ENCODE peak calls at places on chromosomes 3 and 15, in four cellular contexts. M, S, D and B are unnamed samples.

GRCh38 chr3:13883681-13884080 is 3.8 kb upstream of the WNT7A start:
- DNase-seq in M (no peak), S (no peak), D (no peak), B (no peak)

GRCh38 chr3:31485206-31485605 is 47.5 kb upstream of the STT3B start:
- DNase-seq in M (no peak), S (no peak), D (no peak), B (no peak)

GRCh38 chr15:92001307-92001706 is 147.8 kb downstream of the SLCO3A1 start:
- DNase-seq in M (no peak), S (peak; percentile 82), D (no peak), B (no peak)

GRCh38 chr15:73723146-73723545 is 30.0 kb downstream of the INSYN1 start:
- DNase-seq in M (no peak), S (no peak), D (no peak), B (no peak)

GRCh38 chr3:20056727-20057611 is 16.7 kb downstream of the KAT2B start:
- DNase-seq in M (peak; percentile 52), S (no peak), D (peak; percentile 4), B (peak; percentile 65)

GRCh38 chr3:185276415-185276814 is 22.6 kb upstream of the EHHADH start:
- DNase-seq in M (no peak), S (no peak), D (no peak), B (no peak)

GRCh38 chr3:44887101-44887500 is 12.7 kb downstream of the TGM4 start:
- DNase-seq in M (no peak), S (no peak), D (no peak), B (no peak)

GRCh38 chr3:172268896-172269295 is 179.4 kb downstream of the GHSR start:
- DNase-seq in M (no peak), S (no peak), D (no peak), B (no peak)

GRCh38 chr3:160720123-160720746 is 35.8 kb upstream of the PPM1L start:
- DNase-seq in M (no peak), S (no peak), D (no peak), B (peak; percentile 32)

GRCh38 chr15:52183562-52184173 is 7.5 kb downstream of the GNB5 start:
- DNase-seq in M (peak; percentile 41), S (no peak), D (no peak), B (peak; percentile 51)

GRCh38 chr15:52652984-52653383 is 26.2 kb downstream of the ATOSA start:
- DNase-seq in M (no peak), S (no peak), D (no peak), B (no peak)

GRCh38 chr3:146382386-146382785 is 87.0 kb downstream of the PLSCR2 start:
- DNase-seq in M (peak; percentile 1), S (no peak), D (no peak), B (no peak)

GRCh38 chr3:38555149-38555840 is 59.2 kb downstream of the EXOG start:
- DNase-seq in M (no peak), S (no peak), D (no peak), B (no peak)

GRCh38 chr3:12947504-12948369 is 106.4 kb upstream of the RPL32 start:
- DNase-seq in M (no peak), S (no peak), D (no peak), B (no peak)

GRCh38 chr15:33742286-33742685 is 226.0 kb upstream of the CHRM5 start:
- DNase-seq in M (no peak), S (no peak), D (no peak), B (no peak)

GRCh38 chr3:9452417-9452816 is 55.0 kb downstream of the SETD5 start:
- DNase-seq in M (no peak), S (no peak), D (no peak), B (peak; percentile 7)

GRCh38 chr3:172410702-172411477 is 37.4 kb downstream of the GHSR start:
- DNase-seq in M (no peak), S (no peak), D (no peak), B (no peak)

GRCh38 chr3:27794211-27794610 is 72.1 kb upstream of the EOMES start:
- DNase-seq in M (no peak), S (no peak), D (no peak), B (no peak)

GRCh38 chr3:87895983-87896382 is 162.8 kb downstream of the CGGBP1 start:
- DNase-seq in M (no peak), S (no peak), D (no peak), B (no peak)

GRCh38 chr3:107441617-107442016 is 64.4 kb downstream of the CCDC54 start:
- DNase-seq in M (no peak), S (no peak), D (no peak), B (no peak)

GRCh38 chr3:41519746-41520145 is 320.4 kb downstream of the CTNNB1 start:
- DNase-seq in M (no peak), S (no peak), D (no peak), B (no peak)